ENCODE peak calls at places on chromosomes 11 and 22, in six cellular contexts. J is H9, H is neuronal stem cell, Q is IMR-90, X is H1, P is trophoblast cell. B is an unnamed sample.

GRCh38 chr11:75429902-75430691 is 2.9 kb downstream of the KLHL35 start:
- DNase-seq in J (peak; percentile 69), Q (peak; percentile 63), X (peak; percentile 68), H (no peak), P (peak; percentile 84), B (peak; percentile 73)

GRCh38 chr11:91960770-91961169 is 263.8 kb upstream of the FAT3 start:
- DNase-seq in H (no peak), J (no peak), Q (no peak), P (no peak), X (no peak), B (no peak)

GRCh38 chr11:64186205-64187165 is 514 bp downstream of the STIP1 start:
- DNase-seq in Q (peak; percentile 2), J (no peak), P (no peak), X (no peak), H (no peak), B (peak; percentile 41)

GRCh38 chr11:803770-804598 is 1.0 kb downstream of the PIDD1 start:
- DNase-seq in H (no peak), X (no peak), P (no peak), J (no peak), Q (no peak), B (peak; percentile 22)

GRCh38 chr22:27011717-27012116 is 354.3 kb downstream of the MIAT start:
- DNase-seq in X (no peak), J (no peak), Q (no peak), H (no peak), P (no peak), B (no peak)

GRCh38 chr11:93005239-93005638 is 35.8 kb downstream of the MTNR1B start:
- DNase-seq in J (no peak), Q (peak; percentile 63), X (no peak), P (peak; percentile 40), H (no peak), B (no peak)

GRCh38 chr11:9859491-9860305 is 195.8 kb downstream of the SWAP70 start:
- DNase-seq in X (no peak), H (no peak), J (no peak), Q (peak; percentile 62), P (no peak), B (peak; percentile 79)

GRCh38 chr11:46508360-46508759 is 85.5 kb downstream of the AMBRA1 start:
- DNase-seq in Q (no peak), H (no peak), J (no peak), X (no peak), P (no peak), B (no peak)

GRCh38 chr11:19209617-19210016 is 7.8 kb upstream of the CSRP3 start:
- DNase-seq in H (no peak), J (no peak), X (no peak), Q (no peak), P (peak; percentile 24), B (no peak)

GRCh38 chr11:35418282-35418846 is 994 bp downstream of the SLC1A2 start:
- DNase-seq in J (peak; percentile 72), P (peak; percentile 33), Q (no peak), H (peak; percentile 3), X (peak; percentile 72), B (peak; percentile 5)

GRCh38 chr11:1936781-1937615 is 10.1 kb upstream of the MRPL23 start:
- DNase-seq in X (peak; percentile 49), P (no peak), H (no peak), Q (no peak), J (no peak), B (no peak)

GRCh38 chr11:88579466-88579865 is 241.9 kb upstream of the CTSC start:
- DNase-seq in X (no peak), J (no peak), P (no peak), Q (no peak), H (no peak), B (no peak)

GRCh38 chr11:504053-504993 is 2.7 kb downstream of the RNH1 start:
- DNase-seq in P (no peak), H (no peak), Q (no peak), J (no peak), X (no peak), B (no peak)

GRCh38 chr22:20422965-20423635 is 14.5 kb downstream of the SCARF2 start:
- DNase-seq in Q (no peak), H (no peak), J (no peak), P (no peak), X (no peak), B (no peak)

GRCh38 chr11:87466228-87466627 is 428.5 kb downstream of the TMEM135 start:
- DNase-seq in J (no peak), H (no peak), X (no peak), P (no peak), Q (peak; percentile 55), B (peak; percentile 2)

GRCh38 chr11:9231848-9232177 is 33.3 kb downstream of the DENND5A start:
- DNase-seq in Q (peak; percentile 72), P (no peak), H (no peak), J (no peak), X (no peak), B (peak; percentile 75)

GRCh38 chr11:12587333-12587997 is 86.8 kb upstream of the TEAD1 start:
- DNase-seq in Q (peak; percentile 71), P (peak; percentile 90), J (peak; percentile 52), H (no peak), X (no peak), B (peak; percentile 38)

GRCh38 chr11:35167451-35167954 is 28.5 kb downstream of the CD44 start:
- DNase-seq in X (no peak), J (no peak), Q (no peak), P (no peak), H (no peak), B (no peak)

GRCh38 chr22:47115518-47115890 is 353.1 kb downstream of the TBC1D22A start:
- DNase-seq in X (no peak), P (no peak), J (peak; percentile 18), H (no peak), Q (no peak), B (no peak)

GRCh38 chr22:46941958-46942815 is 179.7 kb downstream of the TBC1D22A start:
- DNase-seq in X (peak; percentile 27), J (no peak), P (peak; percentile 49), Q (peak; percentile 13), H (no peak), B (no peak)

GRCh38 chr11:70399681-70400112 is 1.4 kb downstream of the CTTN start:
- DNase-seq in J (peak; percentile 58), Q (peak; percentile 97), P (peak; percentile 90), X (peak; percentile 57), H (no peak), B (peak; percentile 98)

GRCh38 chr11:30992513-30992849 is 377.1 kb downstream of the DCDC1 start:
- DNase-seq in H (no peak), P (no peak), J (no peak), Q (no peak), X (no peak), B (no peak)

GRCh38 chr22:39622881-39623367 is 52.4 kb downstream of the CACNA1I start:
- DNase-seq in H (peak; percentile 45), P (peak; percentile 65), J (peak; percentile 86), Q (peak; percentile 9), X (peak; percentile 93), B (no peak)

GRCh38 chr11:128814856-128815705 is 52.0 kb downstream of the KCNJ1 start:
- DNase-seq in J (peak; percentile 88), X (peak; percentile 83), Q (peak; percentile 86), P (peak; percentile 25), H (peak; percentile 79), B (peak; percentile 87)

GRCh38 chr11:125327494-125328130 is 163.1 kb downstream of the PKNOX2 start:
- DNase-seq in X (no peak), P (no peak), J (no peak), Q (no peak), H (no peak), B (no peak)

GRCh38 chr22:50737728-50738648 is at the start of gene ACR:
- DNase-seq in P (no peak), Q (no peak), J (no peak), X (no peak), H (no peak), B (no peak)

GRCh38 chr11:69446108-69446507 is 35.4 kb upstream of the LINC01488 start:
- DNase-seq in H (no peak), X (no peak), J (no peak), P (no peak), Q (no peak), B (no peak)

GRCh38 chr11:74506823-74507222 is 13.3 kb upstream of the LIPT2 start:
- DNase-seq in H (no peak), Q (no peak), J (no peak), P (no peak), X (no peak), B (peak; percentile 6)

GRCh38 chr11:66282468-66283455 is 4.8 kb downstream of the CNIH2 start:
- DNase-seq in H (peak; percentile 97), P (peak; percentile 99), J (peak; percentile 99), X (peak; percentile 100), Q (peak; percentile 91), B (peak; percentile 96)

GRCh38 chr22:20206709-20207215 is 55.9 kb upstream of the CCDC188 start:
- DNase-seq in Q (peak; percentile 22), X (no peak), P (no peak), J (no peak), H (no peak), B (peak; percentile 31)

GRCh38 chr11:118050208-118050891 is 26.5 kb upstream of the TMPRSS4 start:
- DNase-seq in H (no peak), X (no peak), J (no peak), P (no peak), Q (no peak), B (no peak)

GRCh38 chr22:50733521-50734342 is 4.3 kb upstream of the ACR start:
- DNase-seq in X (peak; percentile 42), J (no peak), P (no peak), Q (peak; percentile 59), H (no peak), B (peak; percentile 34)

DNA sequence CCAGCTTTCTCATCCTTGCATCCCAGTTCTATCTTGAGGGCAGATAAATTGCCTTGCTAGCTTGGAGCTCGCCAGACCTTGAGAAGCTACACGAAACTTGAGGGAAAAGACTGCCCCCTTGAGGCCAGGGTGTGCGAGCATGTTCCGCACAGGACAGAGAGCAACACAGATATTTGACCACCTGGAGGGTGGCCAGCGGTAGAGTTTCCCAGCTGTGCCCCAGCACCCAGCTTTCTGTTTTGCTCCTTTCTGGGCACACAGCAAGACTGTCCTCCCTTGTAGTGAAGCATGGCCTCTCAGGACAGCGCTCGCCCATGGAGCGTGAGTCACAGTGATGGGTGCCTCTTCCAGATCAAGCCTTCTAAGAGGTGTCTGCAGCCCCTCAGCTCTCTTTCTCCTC is 23.5 kb downstream of the SPATA19 start:
- DNase-seq in J (peak; percentile 85), H (peak; percentile 72), X (peak; percentile 81), Q (no peak), P (peak; percentile 73), B (no peak)
- H3K9me3 ChIP-seq in J (no peaks in the 10 kb centered on the region), H (no peaks in the 10 kb centered on the region), X (no peaks in the 10 kb centered on the region), Q (peaks cover 57% of the 10 kb centered on the region), P (no peaks in the 10 kb centered on the region), B (no peaks in the 10 kb centered on the region)

GRCh38 chr11:133946541-133947297 is 10.0 kb downstream of the IGSF9B start:
- DNase-seq in P (no peak), X (no peak), Q (no peak), H (no peak), J (no peak), B (no peak)
- H3K4me2 ChIP-seq in P (no peak overlapping the region), X (peak overlapping the region; percentile 48), Q (no peak overlapping the region), H (peak overlapping the region; percentile 21), J (no peak overlapping the region), B (no peak overlapping the region)

GRCh38 chr11:68169442-68169841 is 43.7 kb downstream of the KMT5B start:
- DNase-seq in X (no peak), P (no peak), J (no peak), Q (no peak), H (no peak), B (no peak)
- H2AK5ac ChIP-seq in X (no peak overlapping the region), P (no peak overlapping the region), J (no peak overlapping the region), Q (no peak overlapping the region), H (no peak overlapping the region), B (no peak overlapping the region)

GRCh38 chr11:84498016-84498415 is 1129.1 kb downstream of the DLG2 start:
- DNase-seq in Q (no peak), P (no peak), X (no peak), H (no peak), J (no peak), B (peak; percentile 4)
- H3K9me3 ChIP-seq in Q (no peaks in the 10 kb centered on the region), P (no peaks in the 10 kb centered on the region), X (no peaks in the 10 kb centered on the region), H (no peaks in the 10 kb centered on the region), J (no peaks in the 10 kb centered on the region), B (no peaks in the 10 kb centered on the region)